ENCODE peak calls at places on chromosome 9, in seven cellular contexts. One of them, this sample, is unnamed.

GRCh38 chr9:135506327-135507103 is 6.0 kb downstream of the MRPS2 start:
- DNase-seq in T1000: no peak
- DNase-seq in kidney tubule cell: no peak
- DNase-seq in left colon: no peak
- DNase-seq in DMS153: no peak
- DNase-seq in LHCN-M2: no peak
- DNase-seq in epithelial cell of esophagus: no peak
- DNase-seq in this sample: no peak

GRCh38 chr9:136616948-136617695 is 45.6 kb upstream of the EGFL7 start:
- DNase-seq in DMS153: no peak
- DNase-seq in kidney tubule cell: no peak
- DNase-seq in epithelial cell of esophagus: no peak
- DNase-seq in T1000: no peak
- DNase-seq in LHCN-M2: no peak
- DNase-seq in left colon: no peak
- DNase-seq in this sample: no peak

GRCh38 chr9:126842220-126842842 is 18.1 kb upstream of the ZBTB34 start:
- DNase-seq in epithelial cell of esophagus: no peak
- DNase-seq in left colon: no peak
- DNase-seq in DMS153: no peak
- DNase-seq in T1000: no peak
- DNase-seq in LHCN-M2: no peak
- DNase-seq in kidney tubule cell: no peak
- DNase-seq in this sample: no peak

GRCh38 chr9:133858771-133859170 is 120.6 kb upstream of the SARDH start:
- DNase-seq in epithelial cell of esophagus: no peak
- DNase-seq in DMS153: no peak
- DNase-seq in left colon: no peak
- DNase-seq in kidney tubule cell: no peak
- DNase-seq in LHCN-M2: no peak
- DNase-seq in T1000: no peak
- DNase-seq in this sample: no peak

GRCh38 chr9:117772960-117773359 is 68.8 kb downstream of the TLR4 start:
- DNase-seq in T1000: peak
- DNase-seq in kidney tubule cell: peak
- DNase-seq in left colon: peak
- DNase-seq in LHCN-M2: peak
- DNase-seq in DMS153: peak
- DNase-seq in epithelial cell of esophagus: peak
- DNase-seq in this sample: no peak

GRCh38 chr9:38226491-38226951 is 157.5 kb upstream of the SHB start:
- DNase-seq in DMS153: peak
- DNase-seq in epithelial cell of esophagus: no peak
- DNase-seq in left colon: no peak
- DNase-seq in kidney tubule cell: peak
- DNase-seq in LHCN-M2: no peak
- DNase-seq in T1000: no peak
- DNase-seq in this sample: no peak

GRCh38 chr9:116901260-116901659 is 214.2 kb downstream of the TRIM32 start:
- DNase-seq in LHCN-M2: peak
- DNase-seq in T1000: no peak
- DNase-seq in left colon: no peak
- DNase-seq in DMS153: no peak
- DNase-seq in epithelial cell of esophagus: peak
- DNase-seq in kidney tubule cell: peak
- DNase-seq in this sample: no peak

GRCh38 chr9:117664419-117664818 is 39.8 kb upstream of the TLR4 start:
- DNase-seq in left colon: no peak
- DNase-seq in kidney tubule cell: no peak
- DNase-seq in DMS153: no peak
- DNase-seq in T1000: no peak
- DNase-seq in LHCN-M2: no peak
- DNase-seq in epithelial cell of esophagus: no peak
- DNase-seq in this sample: no peak

GRCh38 chr9:135551456-135551855 is 5.5 kb downstream of the OBP2A start:
- DNase-seq in DMS153: no peak
- DNase-seq in left colon: no peak
- DNase-seq in LHCN-M2: no peak
- DNase-seq in T1000: no peak
- DNase-seq in epithelial cell of esophagus: no peak
- DNase-seq in kidney tubule cell: no peak
- DNase-seq in this sample: no peak

GRCh38 chr9:91914404-91914803 is 35.6 kb downstream of the ROR2 start:
- DNase-seq in epithelial cell of esophagus: no peak
- DNase-seq in T1000: no peak
- DNase-seq in LHCN-M2: no peak
- DNase-seq in left colon: no peak
- DNase-seq in DMS153: no peak
- DNase-seq in kidney tubule cell: no peak
- DNase-seq in this sample: no peak

GRCh38 chr9:127539259-127539981 is 72.7 kb upstream of the STXBP1 start:
- DNase-seq in kidney tubule cell: no peak
- DNase-seq in DMS153: no peak
- DNase-seq in LHCN-M2: peak
- DNase-seq in left colon: no peak
- DNase-seq in T1000: no peak
- DNase-seq in epithelial cell of esophagus: no peak
- DNase-seq in this sample: no peak

GRCh38 chr9:9498846-9499245 is 1114.0 kb downstream of the PTPRD start:
- DNase-seq in epithelial cell of esophagus: no peak
- DNase-seq in left colon: no peak
- DNase-seq in T1000: no peak
- DNase-seq in LHCN-M2: no peak
- DNase-seq in DMS153: no peak
- DNase-seq in kidney tubule cell: no peak
- DNase-seq in this sample: no peak